ENCODE peak calls at places on chromosomes 3 and 15, in four cellular contexts. D is osteocyte, Z is hepatocyte, L is M059J. I is an unnamed sample.

GRCh38 chr3:33665294-33665693 is 52.8 kb downstream of the CLASP2 start:
- DNase-seq in Z (no peak), D (no peak), L (no peak), I (no peak)

GRCh38 chr15:43107741-43108140 is 1.9 kb upstream of the UBR1 start:
- DNase-seq in Z (no peak), D (no peak), L (no peak), I (no peak)

GRCh38 chr3:15317164-15317477 is 15.3 kb downstream of the SH3BP5 start:
- DNase-seq in D (no peak), Z (no peak), L (no peak), I (peak)

GRCh38 chr15:31271706-31272557 is 54.7 kb upstream of the KLF13 start:
- DNase-seq in D (peak), Z (no peak), L (no peak), I (no peak)

GRCh38 chr3:193560870-193561269 is 6.2 kb upstream of the ATP13A4 start:
- DNase-seq in Z (no peak), L (peak), D (no peak), I (no peak)

GRCh38 chr15:43527016-43527801 is 9.8 kb downstream of the MAP1A start:
- DNase-seq in D (no peak), Z (no peak), L (no peak), I (no peak)

GRCh38 chr3:170488802-170489201 is 70.1 kb downstream of the CLDN11 start:
- DNase-seq in D (no peak), Z (peak), L (peak), I (peak)

GRCh38 chr3:134423153-134423552 is 48.9 kb upstream of the AMOTL2 start:
- DNase-seq in L (peak), Z (no peak), D (no peak), I (peak)

GRCh38 chr3:133881987-133882825 is 13.5 kb downstream of the RAB6B start:
- DNase-seq in D (peak), Z (peak), L (peak), I (no peak)

GRCh38 chr3:18027161-18027939 is 284.9 kb upstream of the TBC1D5 start:
- DNase-seq in L (peak), D (no peak), Z (no peak), I (peak)

GRCh38 chr3:37441689-37442088 is 267.3 kb upstream of the LRRFIP2 start:
- DNase-seq in L (no peak), Z (no peak), D (peak), I (no peak)

GRCh38 chr15:25862469-25863066 is 559 bp downstream of the ATP10A start:
- DNase-seq in Z (peak), L (no peak), D (no peak), I (peak)

GRCh38 chr15:45429974-45430792 is 51.8 kb upstream of the GATM start:
- DNase-seq in Z (peak), L (peak), D (peak), I (peak)

GRCh38 chr3:157347577-157348303 is 88.9 kb upstream of the PTX3 start:
- DNase-seq in D (no peak), Z (no peak), L (no peak), I (peak)

GRCh38 chr3:119702530-119703527 is at the start of gene CFAP91:
- DNase-seq in D (peak), Z (peak), L (peak), I (peak)

GRCh38 chr3:183202004-183202722 is 39.6 kb upstream of the LAMP3 start:
- DNase-seq in L (peak), D (peak), Z (no peak), I (peak)

GRCh38 chr15:98684441-98684840 is 36.1 kb downstream of the IGF1R start:
- DNase-seq in D (no peak), L (peak), Z (peak), I (peak)

GRCh38 chr3:47008851-47009224 is 29.4 kb downstream of the NBEAL2 start:
- DNase-seq in Z (no peak), D (no peak), L (no peak), I (no peak)

GRCh38 chr15:31262901-31263671 is 63.5 kb upstream of the KLF13 start:
- DNase-seq in D (peak), Z (no peak), L (no peak), I (peak)

GRCh38 chr15:66740802-66741201 is 38.8 kb downstream of the SMAD6 start:
- DNase-seq in D (no peak), L (peak), Z (peak), I (peak)

GRCh38 chr3:179969525-179969924 is 67.2 kb downstream of the PEX5L start:
- DNase-seq in L (peak), D (no peak), Z (no peak), I (peak)

GRCh38 chr3:49673131-49673714 is 928 bp upstream of the APEH start:
- DNase-seq in Z (peak), D (no peak), L (peak), I (no peak)

GRCh38 chr3:12501360-12502020 is 17.2 kb downstream of the TSEN2 start:
- DNase-seq in Z (no peak), L (no peak), D (no peak), I (peak)

GRCh38 chr3:16338124-16338523 is 73.1 kb downstream of the OXNAD1 start:
- DNase-seq in Z (no peak), L (no peak), D (no peak), I (no peak)

GRCh38 chr3:126205717-126206655 is 25.6 kb upstream of the ALDH1L1 start:
- DNase-seq in Z (no peak), D (no peak), L (no peak), I (peak)

GRCh38 chr15:100667405-100668320 is 65.3 kb downstream of the ASB7 start:
- DNase-seq in D (no peak), L (no peak), Z (peak), I (peak)

GRCh38 chr3:197392961-197393360 is 94.5 kb upstream of the DLG1 start:
- DNase-seq in L (peak), D (no peak), Z (no peak), I (peak)